ENCODE peak calls at places on chromosome 16, in nine cellular contexts. One of them, this sample, is unnamed.
A peak's percentile ranks its signal among the peaks of the same experiment; 100 is the strongest.

GRCh38 chr16:82583415-82583814 is 43.4 kb upstream of the CDH13 start:
- DNase-seq in iPS-NIHi11: no peak
- DNase-seq in NCI-H1436 treated with DMSO at 0.1 percent for 48 hours: no peak
- DNase-seq in cardiac muscle cell: peak; percentile 1
- DNase-seq in AG08395: peak; percentile 34
- DNase-seq in coronary artery: no peak
- DNase-seq in substantia nigra: no peak
- DNase-seq in NB4: no peak
- DNase-seq in activated CD4-positive, alpha-beta T cell treated with anti-CD3 and anti-CD28 coated beads, Interleukin-2, amount 10 ng/mL, durations not matched to agents 7 days and 5 days: no peak
- DNase-seq in this sample: no peak

GRCh38 chr16:28309811-28310311 is 17.5 kb downstream of the SBK1 start:
- DNase-seq in iPS-NIHi11: no peak
- DNase-seq in NCI-H1436 treated with DMSO at 0.1 percent for 48 hours: no peak
- DNase-seq in NB4: peak; percentile 87
- DNase-seq in substantia nigra: no peak
- DNase-seq in coronary artery: no peak
- DNase-seq in cardiac muscle cell: no peak
- DNase-seq in activated CD4-positive, alpha-beta T cell treated with anti-CD3 and anti-CD28 coated beads, Interleukin-2, amount 10 ng/mL, durations not matched to agents 7 days and 5 days: peak; percentile 90
- DNase-seq in AG08395: no peak
- DNase-seq in this sample: no peak

GRCh38 chr16:21708533-21709115 is 44.9 kb downstream of the OTOA start:
- DNase-seq in iPS-NIHi11: peak; percentile 78
- DNase-seq in AG08395: peak; percentile 77
- DNase-seq in activated CD4-positive, alpha-beta T cell treated with anti-CD3 and anti-CD28 coated beads, Interleukin-2, amount 10 ng/mL, durations not matched to agents 7 days and 5 days: peak; percentile 92
- DNase-seq in coronary artery: no peak
- DNase-seq in cardiac muscle cell: peak; percentile 79
- DNase-seq in substantia nigra: peak; percentile 34
- DNase-seq in NB4: peak; percentile 71
- DNase-seq in NCI-H1436 treated with DMSO at 0.1 percent for 48 hours: peak; percentile 23
- DNase-seq in this sample: peak; percentile 69

GRCh38 chr16:66254751-66255150 is 111.7 kb upstream of the CDH5 start:
- DNase-seq in cardiac muscle cell: peak; percentile 49
- DNase-seq in substantia nigra: no peak
- DNase-seq in activated CD4-positive, alpha-beta T cell treated with anti-CD3 and anti-CD28 coated beads, Interleukin-2, amount 10 ng/mL, durations not matched to agents 7 days and 5 days: no peak
- DNase-seq in NB4: no peak
- DNase-seq in iPS-NIHi11: no peak
- DNase-seq in AG08395: no peak
- DNase-seq in NCI-H1436 treated with DMSO at 0.1 percent for 48 hours: no peak
- DNase-seq in coronary artery: no peak
- DNase-seq in this sample: no peak

GRCh38 chr16:82044585-82044911 is 9.5 kb downstream of the HSD17B2 start:
- DNase-seq in iPS-NIHi11: no peak
- DNase-seq in coronary artery: no peak
- DNase-seq in substantia nigra: no peak
- DNase-seq in AG08395: no peak
- DNase-seq in cardiac muscle cell: no peak
- DNase-seq in activated CD4-positive, alpha-beta T cell treated with anti-CD3 and anti-CD28 coated beads, Interleukin-2, amount 10 ng/mL, durations not matched to agents 7 days and 5 days: no peak
- DNase-seq in NCI-H1436 treated with DMSO at 0.1 percent for 48 hours: no peak
- DNase-seq in NB4: no peak
- DNase-seq in this sample: no peak

GRCh38 chr16:70694517-70695218 is 8.8 kb upstream of the MTSS2 start:
- DNase-seq in substantia nigra: no peak
- DNase-seq in cardiac muscle cell: no peak
- DNase-seq in iPS-NIHi11: no peak
- DNase-seq in NCI-H1436 treated with DMSO at 0.1 percent for 48 hours: no peak
- DNase-seq in AG08395: no peak
- DNase-seq in coronary artery: no peak
- DNase-seq in NB4: no peak
- DNase-seq in activated CD4-positive, alpha-beta T cell treated with anti-CD3 and anti-CD28 coated beads, Interleukin-2, amount 10 ng/mL, durations not matched to agents 7 days and 5 days: no peak
- DNase-seq in this sample: no peak

GRCh38 chr16:85947511-85948509 is 48.8 kb downstream of the IRF8 start:
- DNase-seq in cardiac muscle cell: no peak
- DNase-seq in AG08395: no peak
- DNase-seq in NCI-H1436 treated with DMSO at 0.1 percent for 48 hours: no peak
- DNase-seq in activated CD4-positive, alpha-beta T cell treated with anti-CD3 and anti-CD28 coated beads, Interleukin-2, amount 10 ng/mL, durations not matched to agents 7 days and 5 days: peak; percentile 27
- DNase-seq in iPS-NIHi11: no peak
- DNase-seq in NB4: peak; percentile 68
- DNase-seq in coronary artery: no peak
- DNase-seq in substantia nigra: no peak
- DNase-seq in this sample: no peak

GRCh38 chr16:12287796-12288536 is 311.4 kb downstream of the SNX29 start:
- DNase-seq in coronary artery: no peak
- DNase-seq in cardiac muscle cell: no peak
- DNase-seq in NB4: no peak
- DNase-seq in AG08395: no peak
- DNase-seq in activated CD4-positive, alpha-beta T cell treated with anti-CD3 and anti-CD28 coated beads, Interleukin-2, amount 10 ng/mL, durations not matched to agents 7 days and 5 days: no peak
- DNase-seq in substantia nigra: no peak
- DNase-seq in iPS-NIHi11: no peak
- DNase-seq in NCI-H1436 treated with DMSO at 0.1 percent for 48 hours: no peak
- DNase-seq in this sample: no peak

GRCh38 chr16:75304521-75305363 is 53.3 kb upstream of the BCAR1 start:
- DNase-seq in iPS-NIHi11: no peak
- DNase-seq in NCI-H1436 treated with DMSO at 0.1 percent for 48 hours: no peak
- DNase-seq in coronary artery: no peak
- DNase-seq in AG08395: peak; percentile 86
- DNase-seq in substantia nigra: peak; percentile 76
- DNase-seq in NB4: no peak
- DNase-seq in activated CD4-positive, alpha-beta T cell treated with anti-CD3 and anti-CD28 coated beads, Interleukin-2, amount 10 ng/mL, durations not matched to agents 7 days and 5 days: no peak
- DNase-seq in cardiac muscle cell: peak; percentile 95
- DNase-seq in this sample: no peak

GRCh38 chr16:57527610-57528360 is 8.6 kb downstream of the CCDC102A start:
- DNase-seq in cardiac muscle cell: no peak
- DNase-seq in NB4: no peak
- DNase-seq in iPS-NIHi11: no peak
- DNase-seq in AG08395: no peak
- DNase-seq in activated CD4-positive, alpha-beta T cell treated with anti-CD3 and anti-CD28 coated beads, Interleukin-2, amount 10 ng/mL, durations not matched to agents 7 days and 5 days: no peak
- DNase-seq in coronary artery: no peak
- DNase-seq in NCI-H1436 treated with DMSO at 0.1 percent for 48 hours: no peak
- DNase-seq in substantia nigra: no peak
- DNase-seq in this sample: no peak

GRCh38 chr16:27240948-27241531 is 27.5 kb downstream of the NSMCE1 start:
- DNase-seq in substantia nigra: no peak
- DNase-seq in activated CD4-positive, alpha-beta T cell treated with anti-CD3 and anti-CD28 coated beads, Interleukin-2, amount 10 ng/mL, durations not matched to agents 7 days and 5 days: no peak
- DNase-seq in NB4: no peak
- DNase-seq in iPS-NIHi11: no peak
- DNase-seq in coronary artery: no peak
- DNase-seq in cardiac muscle cell: peak; percentile 55
- DNase-seq in NCI-H1436 treated with DMSO at 0.1 percent for 48 hours: no peak
- DNase-seq in AG08395: peak; percentile 60
- DNase-seq in this sample: no peak

GRCh38 chr16:66662445-66663194 is 33.9 kb downstream of the CMTM4 start:
- DNase-seq in NB4: peak; percentile 53
- DNase-seq in activated CD4-positive, alpha-beta T cell treated with anti-CD3 and anti-CD28 coated beads, Interleukin-2, amount 10 ng/mL, durations not matched to agents 7 days and 5 days: no peak
- DNase-seq in AG08395: peak; percentile 51
- DNase-seq in substantia nigra: peak; percentile 20
- DNase-seq in iPS-NIHi11: peak; percentile 33
- DNase-seq in NCI-H1436 treated with DMSO at 0.1 percent for 48 hours: no peak
- DNase-seq in coronary artery: no peak
- DNase-seq in cardiac muscle cell: peak; percentile 58
- DNase-seq in this sample: no peak

GRCh38 chr16:15771694-15772093 is 85.1 kb downstream of the MYH11 start:
- DNase-seq in iPS-NIHi11: no peak
- DNase-seq in coronary artery: no peak
- DNase-seq in NCI-H1436 treated with DMSO at 0.1 percent for 48 hours: no peak
- DNase-seq in cardiac muscle cell: no peak
- DNase-seq in NB4: no peak
- DNase-seq in activated CD4-positive, alpha-beta T cell treated with anti-CD3 and anti-CD28 coated beads, Interleukin-2, amount 10 ng/mL, durations not matched to agents 7 days and 5 days: no peak
- DNase-seq in AG08395: no peak
- DNase-seq in substantia nigra: no peak
- DNase-seq in this sample: no peak

GRCh38 chr16:75482434-75483205 is 12.6 kb downstream of the CHST6 start:
- DNase-seq in NB4: no peak
- DNase-seq in activated CD4-positive, alpha-beta T cell treated with anti-CD3 and anti-CD28 coated beads, Interleukin-2, amount 10 ng/mL, durations not matched to agents 7 days and 5 days: no peak
- DNase-seq in substantia nigra: no peak
- DNase-seq in NCI-H1436 treated with DMSO at 0.1 percent for 48 hours: no peak
- DNase-seq in AG08395: no peak
- DNase-seq in cardiac muscle cell: no peak
- DNase-seq in coronary artery: no peak
- DNase-seq in iPS-NIHi11: no peak
- DNase-seq in this sample: no peak